ENCODE peak calls at places on chromosomes 13 and 19, in five cellular contexts. One of them, this sample, is unnamed.

GRCh38 chr19:35559781-35560180 is 3.7 kb downstream of the ATP4A start:
- DNase-seq in CD8-positive, alpha-beta memory T cell: no peak
- DNase-seq in neuronal stem cell: no peak
- DNase-seq in brain microvascular endothelial cell: no peak
- DNase-seq in heart right ventricle: no peak
- DNase-seq in this sample: no peak

GRCh38 chr13:30727491-30728350 is 7.6 kb upstream of the ALOX5AP start:
- DNase-seq in heart right ventricle: no peak
- DNase-seq in brain microvascular endothelial cell: no peak
- DNase-seq in CD8-positive, alpha-beta memory T cell: no peak
- DNase-seq in neuronal stem cell: no peak
- DNase-seq in this sample: no peak

GRCh38 chr13:75850915-75851314 is 214.8 kb downstream of the LMO7 start:
- DNase-seq in brain microvascular endothelial cell: peak
- DNase-seq in neuronal stem cell: no peak
- DNase-seq in CD8-positive, alpha-beta memory T cell: no peak
- DNase-seq in heart right ventricle: no peak
- DNase-seq in this sample: no peak

GRCh38 chr19:1373534-1374249 is 10.0 kb upstream of the NDUFS7 start:
- DNase-seq in brain microvascular endothelial cell: no peak
- DNase-seq in neuronal stem cell: no peak
- DNase-seq in CD8-positive, alpha-beta memory T cell: no peak
- DNase-seq in heart right ventricle: peak
- DNase-seq in this sample: peak

GRCh38 chr13:41942462-41943094 is 18.3 kb downstream of the VWA8 start:
- DNase-seq in heart right ventricle: no peak
- DNase-seq in neuronal stem cell: peak
- DNase-seq in CD8-positive, alpha-beta memory T cell: no peak
- DNase-seq in brain microvascular endothelial cell: peak
- DNase-seq in this sample: peak

GRCh38 chr19:35430382-35431146 is 17.5 kb upstream of the FFAR2 start:
- DNase-seq in CD8-positive, alpha-beta memory T cell: no peak
- DNase-seq in heart right ventricle: no peak
- DNase-seq in brain microvascular endothelial cell: no peak
- DNase-seq in neuronal stem cell: no peak
- DNase-seq in this sample: no peak

GRCh38 chr19:44552324-44552723 is 22.8 kb upstream of the CEACAM20 start:
- DNase-seq in CD8-positive, alpha-beta memory T cell: no peak
- DNase-seq in heart right ventricle: no peak
- DNase-seq in brain microvascular endothelial cell: peak
- DNase-seq in neuronal stem cell: no peak
- DNase-seq in this sample: peak

GRCh38 chr19:6519289-6519688 is 11.5 kb upstream of the TNFSF9 start:
- DNase-seq in CD8-positive, alpha-beta memory T cell: no peak
- DNase-seq in heart right ventricle: no peak
- DNase-seq in brain microvascular endothelial cell: peak
- DNase-seq in neuronal stem cell: no peak
- DNase-seq in this sample: no peak

GRCh38 chr19:16330368-16330801 is 5.8 kb downstream of the KLF2 start:
- DNase-seq in neuronal stem cell: no peak
- DNase-seq in brain microvascular endothelial cell: peak
- DNase-seq in heart right ventricle: peak
- DNase-seq in CD8-positive, alpha-beta memory T cell: peak
- DNase-seq in this sample: peak

GRCh38 chr13:79434578-79434977 is 28.5 kb upstream of the RBM26 start:
- DNase-seq in heart right ventricle: no peak
- DNase-seq in neuronal stem cell: no peak
- DNase-seq in CD8-positive, alpha-beta memory T cell: no peak
- DNase-seq in brain microvascular endothelial cell: peak
- DNase-seq in this sample: no peak

GRCh38 chr19:17281391-17282304 is at the start of gene ANKLE1:
- DNase-seq in neuronal stem cell: no peak
- DNase-seq in brain microvascular endothelial cell: no peak
- DNase-seq in heart right ventricle: no peak
- DNase-seq in CD8-positive, alpha-beta memory T cell: no peak
- DNase-seq in this sample: no peak

GRCh38 chr13:64397699-64398098 is 2832.4 kb downstream of the PCDH9 start:
- DNase-seq in brain microvascular endothelial cell: peak
- DNase-seq in CD8-positive, alpha-beta memory T cell: no peak
- DNase-seq in neuronal stem cell: no peak
- DNase-seq in heart right ventricle: no peak
- DNase-seq in this sample: no peak

GRCh38 chr19:45045671-45046353 is 7.0 kb downstream of the CLASRP start:
- DNase-seq in neuronal stem cell: no peak
- DNase-seq in brain microvascular endothelial cell: no peak
- DNase-seq in CD8-positive, alpha-beta memory T cell: no peak
- DNase-seq in heart right ventricle: no peak
- DNase-seq in this sample: no peak

GRCh38 chr13:75196112-75196855 is 285.7 kb downstream of the TBC1D4 start:
- DNase-seq in neuronal stem cell: no peak
- DNase-seq in brain microvascular endothelial cell: peak
- DNase-seq in CD8-positive, alpha-beta memory T cell: no peak
- DNase-seq in heart right ventricle: no peak
- DNase-seq in this sample: no peak

GRCh38 chr19:1284979-1285736 is 515 bp upstream of the EFNA2 start:
- DNase-seq in neuronal stem cell: no peak
- DNase-seq in brain microvascular endothelial cell: no peak
- DNase-seq in CD8-positive, alpha-beta memory T cell: no peak
- DNase-seq in heart right ventricle: no peak
- DNase-seq in this sample: no peak

GRCh38 chr13:41271456-41272285 is 8.3 kb upstream of the MTRF1 start:
- DNase-seq in CD8-positive, alpha-beta memory T cell: peak
- DNase-seq in heart right ventricle: no peak
- DNase-seq in neuronal stem cell: no peak
- DNase-seq in brain microvascular endothelial cell: no peak
- DNase-seq in this sample: no peak

GRCh38 chr19:35717665-35718344 is at the start of gene KMT2B:
- DNase-seq in neuronal stem cell: no peak
- DNase-seq in CD8-positive, alpha-beta memory T cell: no peak
- DNase-seq in heart right ventricle: no peak
- DNase-seq in brain microvascular endothelial cell: no peak
- DNase-seq in this sample: no peak

GRCh38 chr19:42511340-42511739 is 16.9 kb downstream of the CEACAM1 start:
- DNase-seq in CD8-positive, alpha-beta memory T cell: no peak
- DNase-seq in brain microvascular endothelial cell: no peak
- DNase-seq in heart right ventricle: no peak
- DNase-seq in neuronal stem cell: no peak
- DNase-seq in this sample: no peak

GRCh38 chr13:51955841-51956603 is 55.2 kb downstream of the ATP7B start:
- DNase-seq in neuronal stem cell: no peak
- DNase-seq in brain microvascular endothelial cell: no peak
- DNase-seq in heart right ventricle: no peak
- DNase-seq in CD8-positive, alpha-beta memory T cell: no peak
- DNase-seq in this sample: no peak

GRCh38 chr13:46184277-46184699 is 2.3 kb upstream of the LCP1 start:
- DNase-seq in neuronal stem cell: no peak
- DNase-seq in brain microvascular endothelial cell: no peak
- DNase-seq in CD8-positive, alpha-beta memory T cell: peak
- DNase-seq in heart right ventricle: peak
- DNase-seq in this sample: peak

GRCh38 chr13:46183018-46183940 is 1.3 kb upstream of the LCP1 start:
- DNase-seq in neuronal stem cell: no peak
- DNase-seq in CD8-positive, alpha-beta memory T cell: no peak
- DNase-seq in heart right ventricle: no peak
- DNase-seq in brain microvascular endothelial cell: no peak
- DNase-seq in this sample: no peak

GRCh38 chr13:46180393-46180792 is 1.6 kb downstream of the LCP1 start:
- DNase-seq in CD8-positive, alpha-beta memory T cell: no peak
- DNase-seq in heart right ventricle: no peak
- DNase-seq in neuronal stem cell: no peak
- DNase-seq in brain microvascular endothelial cell: no peak
- DNase-seq in this sample: no peak

GRCh38 chr13:46181799-46182490 is at the start of gene LCP1:
- DNase-seq in CD8-positive, alpha-beta memory T cell: peak
- DNase-seq in brain microvascular endothelial cell: no peak
- DNase-seq in neuronal stem cell: no peak
- DNase-seq in heart right ventricle: no peak
- DNase-seq in this sample: no peak

DNA sequence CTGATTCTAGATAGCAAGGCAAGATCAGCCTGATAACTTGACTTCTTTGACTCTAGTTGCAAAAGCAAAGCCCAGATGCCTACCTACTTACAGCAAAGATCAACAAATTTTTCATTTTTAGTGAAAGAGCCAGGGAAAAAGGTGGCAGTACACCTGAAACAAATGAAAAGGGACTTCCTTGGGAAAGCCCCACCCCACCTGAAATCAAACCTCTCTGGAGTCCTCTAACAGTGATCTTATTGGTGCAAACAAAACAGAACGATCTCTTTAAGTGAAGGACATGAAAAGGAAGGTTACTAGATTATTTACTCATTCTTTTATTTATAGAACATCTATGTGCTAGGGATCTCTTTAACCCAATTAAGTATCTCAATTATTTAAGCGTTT is 507 bp upstream of the LCP1 start:
- DNase-seq in heart right ventricle: no peak
- DNase-seq in neuronal stem cell: no peak
- DNase-seq in brain microvascular endothelial cell: no peak
- DNase-seq in CD8-positive, alpha-beta memory T cell: no peak
- DNase-seq in this sample: no peak
- H3K4me3 ChIP-seq in heart right ventricle: peak
- H3K4me3 ChIP-seq in neuronal stem cell: no peak
- H3K4me3 ChIP-seq in brain microvascular endothelial cell: no peak
- H3K4me3 ChIP-seq in CD8-positive, alpha-beta memory T cell: peak
- H3K4me3 ChIP-seq in this sample: no peak

GRCh38 chr19:40920300-40921004 is 38.4 kb upstream of the CYP2A7 start:
- DNase-seq in heart right ventricle: no peak
- DNase-seq in brain microvascular endothelial cell: no peak
- DNase-seq in CD8-positive, alpha-beta memory T cell: no peak
- DNase-seq in neuronal stem cell: no peak
- DNase-seq in this sample: no peak
- H3K27ac ChIP-seq in heart right ventricle: no peak
- H3K27ac ChIP-seq in brain microvascular endothelial cell: no peak
- H3K27ac ChIP-seq in CD8-positive, alpha-beta memory T cell: no peak
- H3K27ac ChIP-seq in neuronal stem cell: no peak
- H3K27ac ChIP-seq in this sample: no peak

GRCh38 chr13:19661126-19661525 is 27.7 kb downstream of the MPHOSPH8 start:
- DNase-seq in CD8-positive, alpha-beta memory T cell: no peak
- DNase-seq in neuronal stem cell: no peak
- DNase-seq in brain microvascular endothelial cell: no peak
- DNase-seq in heart right ventricle: no peak
- DNase-seq in this sample: no peak
- H3K4me3 ChIP-seq in CD8-positive, alpha-beta memory T cell: no peak
- H3K4me3 ChIP-seq in neuronal stem cell: no peak
- H3K4me3 ChIP-seq in brain microvascular endothelial cell: no peak
- H3K4me3 ChIP-seq in heart right ventricle: no peak
- H3K4me3 ChIP-seq in this sample: no peak

GRCh38 chr19:46975011-46975917 is 44.4 kb upstream of the NPAS1 start:
- DNase-seq in brain microvascular endothelial cell: no peak
- DNase-seq in CD8-positive, alpha-beta memory T cell: no peak
- DNase-seq in heart right ventricle: no peak
- DNase-seq in neuronal stem cell: no peak
- DNase-seq in this sample: no peak
- H3K27ac ChIP-seq in brain microvascular endothelial cell: peak
- H3K27ac ChIP-seq in CD8-positive, alpha-beta memory T cell: no peak
- H3K27ac ChIP-seq in heart right ventricle: peak
- H3K27ac ChIP-seq in neuronal stem cell: peak
- H3K27ac ChIP-seq in this sample: peak

GRCh38 chr13:111972261-111972780 is 94.6 kb upstream of the SOX1 start:
- DNase-seq in CD8-positive, alpha-beta memory T cell: no peak
- DNase-seq in brain microvascular endothelial cell: no peak
- DNase-seq in neuronal stem cell: no peak
- DNase-seq in heart right ventricle: no peak
- DNase-seq in this sample: no peak

GRCh38 chr13:111974065-111974640 is 92.8 kb upstream of the SOX1 start:
- DNase-seq in neuronal stem cell: no peak
- DNase-seq in CD8-positive, alpha-beta memory T cell: no peak
- DNase-seq in heart right ventricle: no peak
- DNase-seq in brain microvascular endothelial cell: no peak
- DNase-seq in this sample: no peak

GRCh38 chr13:111970501-111971155 is 96.3 kb upstream of the SOX1 start:
- DNase-seq in CD8-positive, alpha-beta memory T cell: no peak
- DNase-seq in neuronal stem cell: no peak
- DNase-seq in brain microvascular endothelial cell: no peak
- DNase-seq in heart right ventricle: no peak
- DNase-seq in this sample: no peak

GRCh38 chr13:111975539-111976473 is 91.1 kb upstream of the SOX1 start:
- DNase-seq in brain microvascular endothelial cell: no peak
- DNase-seq in CD8-positive, alpha-beta memory T cell: no peak
- DNase-seq in heart right ventricle: no peak
- DNase-seq in neuronal stem cell: no peak
- DNase-seq in this sample: no peak

DNA sequence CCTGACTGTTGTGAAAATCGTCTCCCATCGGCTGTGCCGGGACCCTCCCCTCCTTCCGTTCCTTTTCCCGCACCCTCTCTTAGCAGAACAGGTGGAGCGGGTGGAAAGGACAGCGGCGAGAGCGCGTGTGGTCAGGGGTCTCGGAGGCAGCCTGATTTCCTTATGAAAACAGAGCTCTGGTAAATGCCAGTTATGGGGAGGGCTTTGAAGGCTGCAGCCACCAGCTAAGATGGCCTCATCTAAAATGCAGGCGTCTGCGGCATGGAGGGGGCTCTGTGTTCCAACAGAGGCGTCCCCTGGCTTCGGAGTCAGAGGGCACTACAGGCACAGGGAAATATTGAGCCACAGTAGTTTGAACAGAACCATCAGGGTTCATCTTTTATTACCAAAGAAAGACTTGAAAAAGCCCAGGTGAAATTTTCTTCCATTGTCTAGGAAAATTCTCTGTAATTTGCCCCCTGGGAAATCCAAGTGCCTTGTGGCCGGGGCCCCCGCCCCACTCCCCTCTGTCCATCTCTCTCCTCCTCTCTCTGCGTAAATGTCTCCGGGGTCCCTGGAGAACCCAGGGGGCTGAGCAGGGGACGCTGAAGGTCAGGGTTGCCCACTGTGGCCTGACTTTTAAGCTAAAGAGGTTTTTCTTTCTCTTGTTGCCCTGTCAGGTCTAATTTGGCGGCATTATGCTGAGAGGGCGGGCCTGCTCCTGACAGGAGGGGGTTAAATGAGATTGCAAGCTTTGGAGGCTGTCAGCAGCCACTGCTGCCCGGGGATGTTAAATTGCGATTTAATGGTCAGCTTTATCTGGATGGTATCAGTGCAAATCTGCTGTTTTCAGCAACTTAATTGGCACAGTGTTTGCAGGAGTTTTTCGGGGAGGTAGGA is 93.5 kb upstream of the SOX1 start:
- DNase-seq in neuronal stem cell: no peak
- DNase-seq in heart right ventricle: no peak
- DNase-seq in brain microvascular endothelial cell: no peak
- DNase-seq in CD8-positive, alpha-beta memory T cell: no peak
- DNase-seq in this sample: no peak
- H3K4me3 ChIP-seq in neuronal stem cell: peak
- H3K4me3 ChIP-seq in heart right ventricle: no peak
- H3K4me3 ChIP-seq in brain microvascular endothelial cell: no peak
- H3K4me3 ChIP-seq in CD8-positive, alpha-beta memory T cell: no peak
- H3K4me3 ChIP-seq in this sample: no peak

This sample was measured in thyroid gland.